ENCODE peak calls at places on chromosomes 1 and 21, in seven cellular contexts. K is Peyer's patch, U is pancreas, Z is AG04450, O is AG10803, V is keratinocyte, R is SK-N-MC. P is an unnamed sample.

GRCh38 chr1:1080122-1080753 is 6.1 kb upstream of the RNF223 start:
- DNase-seq in K (peak), U (peak), O (peak), V (no peak), Z (no peak), R (no peak), P (no peak)

GRCh38 chr1:210800301-210800700 is 333.6 kb downstream of the KCNH1 start:
- DNase-seq in V (no peak), K (no peak), R (no peak), Z (no peak), U (no peak), O (no peak), P (no peak)

GRCh38 chr1:52190500-52191252 is 48.8 kb downstream of the ZFYVE9 start:
- DNase-seq in O (no peak), K (no peak), U (no peak), V (no peak), Z (no peak), R (no peak), P (no peak)

GRCh38 chr1:45995298-45995697 is 137.1 kb downstream of the PIK3R3 start:
- DNase-seq in K (no peak), V (no peak), U (no peak), O (peak), R (no peak), Z (no peak), P (no peak)

GRCh38 chr1:156407344-156407743 is 38.3 kb downstream of the RHBG start:
- DNase-seq in O (no peak), R (no peak), K (no peak), U (no peak), Z (no peak), V (no peak), P (no peak)

GRCh38 chr1:173669491-173669941 is at the start of gene ANKRD45:
- DNase-seq in K (no peak), R (no peak), U (peak), V (no peak), O (peak), Z (no peak), P (no peak)

GRCh38 chr1:172894345-172895049 is 156.2 kb downstream of the TNFSF18 start:
- DNase-seq in U (no peak), R (no peak), K (no peak), Z (no peak), O (no peak), V (no peak), P (no peak)

GRCh38 chr1:201299968-201300367 is 16.7 kb downstream of the PKP1 start:
- DNase-seq in U (no peak), K (peak), Z (no peak), O (peak), V (no peak), R (no peak), P (no peak)

GRCh38 chr1:46166521-46167462 is 8.1 kb upstream of the TSPAN1 start:
- DNase-seq in U (no peak), O (no peak), K (peak), V (no peak), R (no peak), Z (no peak), P (no peak)

GRCh38 chr1:209546390-209547080 is 37.0 kb upstream of the CAMK1G start:
- DNase-seq in Z (no peak), K (no peak), V (no peak), R (no peak), O (no peak), U (no peak), P (no peak)

GRCh38 chr1:193285626-193286025 is 99.2 kb upstream of the B3GALT2 start:
- DNase-seq in K (no peak), Z (no peak), R (no peak), O (peak), V (no peak), U (no peak), P (no peak)

GRCh38 chr1:26315874-26316850 is 1.6 kb upstream of the CD52 start:
- DNase-seq in U (no peak), K (no peak), R (no peak), O (no peak), V (no peak), Z (no peak), P (no peak)
- H3K4me3 ChIP-seq in U (no peak), K (no peak), R (no peak), O (no peak), V (no peak), Z (no peak), P (no peak)

GRCh38 chr1:5225687-5226389 is 571.4 kb downstream of the AJAP1 start:
- DNase-seq in O (no peak), Z (no peak), U (no peak), K (no peak), R (no peak), V (no peak), P (no peak)

GRCh38 chr1:5223266-5223665 is 568.9 kb downstream of the AJAP1 start:
- DNase-seq in R (no peak), V (no peak), O (no peak), U (no peak), K (no peak), Z (no peak), P (no peak)

GRCh38 chr1:5226390-5226704 is 571.9 kb downstream of the AJAP1 start:
- DNase-seq in Z (no peak), R (no peak), K (no peak), V (no peak), O (no peak), U (no peak), P (no peak)

GRCh38 chr1:5222626-5223025 is 568.2 kb downstream of the AJAP1 start:
- DNase-seq in Z (no peak), O (no peak), V (no peak), K (no peak), R (no peak), U (no peak), P (no peak)

GRCh38 chr1:5227114-5227513 is 572.7 kb downstream of the AJAP1 start:
- DNase-seq in V (no peak), K (no peak), O (no peak), Z (no peak), U (no peak), R (no peak), P (no peak)
- H3K4me3 ChIP-seq in V (no peak), K (no peak), O (no peak), Z (no peak), U (no peak), R (no peak), P (no peak)

GRCh38 chr1:234969630-234970370 is 158.8 kb downstream of the TOMM20 start:
- DNase-seq in R (no peak), V (no peak), Z (peak), U (peak), K (peak), O (peak), P (no peak)

GRCh38 chr1:234971586-234972297 is 156.9 kb downstream of the TOMM20 start:
- DNase-seq in O (no peak), R (no peak), V (no peak), Z (no peak), U (no peak), K (peak), P (no peak)

GRCh38 chr1:234970371-234970730 is 158.3 kb downstream of the TOMM20 start:
- DNase-seq in O (no peak), Z (peak), V (no peak), U (no peak), R (no peak), K (peak), P (no peak)

GRCh38 chr1:234972411-234973191 is 156.0 kb downstream of the TOMM20 start:
- DNase-seq in U (no peak), O (peak), Z (no peak), R (no peak), K (peak), V (no peak), P (no peak)

GRCh38 chr1:234970731-234971476 is 157.7 kb downstream of the TOMM20 start:
- DNase-seq in R (no peak), O (peak), U (no peak), K (peak), Z (peak), V (no peak), P (peak)
- H3K4me3 ChIP-seq in R (no peak), O (peak), U (no peak), K (no peak), Z (peak), V (no peak), P (no peak)

DNA sequence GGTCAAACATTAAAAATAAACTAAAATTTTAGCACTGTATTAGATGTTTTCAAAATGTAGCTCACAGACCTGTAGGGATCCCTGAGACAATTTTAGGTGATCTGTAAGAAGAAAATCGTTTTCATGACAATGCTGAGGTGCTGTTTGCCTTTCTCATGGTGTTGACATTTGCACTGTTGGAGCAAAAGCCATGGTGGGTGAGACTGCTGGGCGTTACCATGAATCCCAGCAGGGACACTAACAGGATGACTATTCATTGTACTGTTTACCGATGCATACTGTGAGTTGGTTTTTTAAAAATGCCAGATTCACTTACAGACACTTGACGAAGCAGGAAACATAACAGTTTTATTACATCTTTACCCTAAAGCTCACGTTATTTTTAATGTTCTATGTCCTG is 468.5 kb downstream of the PCP4 start:
- DNase-seq in K (no peak), R (no peak), O (no peak), V (no peak), Z (no peak), U (no peak), P (no peak)
- H3K4me3 ChIP-seq in K (no peak), R (no peak), O (no peak), V (no peak), Z (no peak), U (no peak), P (no peak)

GRCh38 chr1:84603223-84603622 is 29.0 kb upstream of the CTBS start:
- DNase-seq in Z (no peak), K (no peak), V (no peak), U (no peak), R (no peak), O (peak), P (no peak)

GRCh38 chr1:84603941-84604830 is 29.9 kb upstream of the CTBS start:
- DNase-seq in O (peak), Z (no peak), U (no peak), V (peak), K (no peak), R (no peak), P (peak)

GRCh38 chr1:84600796-84601195 is 26.6 kb upstream of the CTBS start:
- DNase-seq in O (no peak), V (no peak), K (no peak), U (no peak), R (no peak), Z (no peak), P (no peak)

GRCh38 chr1:84598418-84598817 is 24.2 kb upstream of the CTBS start:
- DNase-seq in O (no peak), U (no peak), R (no peak), V (no peak), Z (no peak), K (no peak), P (no peak)

DNA sequence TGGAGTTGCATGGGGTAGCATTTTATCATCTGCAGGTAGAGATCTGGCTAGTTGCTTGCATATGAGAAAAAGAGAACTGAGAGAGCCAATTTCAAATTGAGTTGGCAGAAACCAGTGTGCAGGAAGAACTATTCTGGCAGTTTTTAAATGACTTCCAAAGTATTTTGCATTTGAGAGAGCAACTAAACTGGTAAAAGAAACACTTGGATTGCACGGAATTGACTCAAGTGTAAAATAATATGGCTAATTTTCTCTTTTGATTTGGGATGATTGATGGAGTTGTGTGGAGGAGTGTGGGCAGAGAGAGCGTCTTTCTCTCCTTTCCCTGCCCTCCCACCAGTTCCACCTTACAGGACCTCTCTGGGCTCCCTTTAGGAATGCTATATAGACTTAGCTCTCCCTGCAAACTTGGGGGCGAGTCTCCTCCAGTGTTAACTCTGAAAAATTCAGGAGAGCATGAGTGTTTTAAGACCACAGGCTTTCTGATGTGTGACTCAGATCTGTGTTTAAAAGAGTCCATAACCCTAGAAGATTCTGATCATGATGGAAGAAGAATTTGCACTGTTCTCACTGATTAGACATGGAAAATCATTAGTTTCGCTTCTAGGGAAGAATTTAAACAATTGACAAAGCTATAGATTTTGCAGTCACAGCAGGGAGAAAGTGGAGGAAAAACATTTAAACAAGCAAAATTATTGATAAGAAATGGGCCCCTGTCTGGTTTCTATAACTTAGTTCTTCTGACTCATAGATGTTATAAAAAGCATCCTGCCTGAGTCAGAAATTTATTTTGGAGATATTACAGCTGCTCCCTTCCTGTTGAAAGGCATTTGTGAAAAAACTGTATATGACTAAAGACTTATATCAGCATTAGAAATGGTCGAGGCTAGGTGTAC is 24.9 kb upstream of the CTBS start:
- DNase-seq in O (peak), U (no peak), Z (no peak), K (no peak), V (no peak), R (no peak), P (peak)
- H3K4me3 ChIP-seq in O (no peak), U (no peak), Z (peak), K (no peak), V (no peak), R (no peak), P (peak)

DNA sequence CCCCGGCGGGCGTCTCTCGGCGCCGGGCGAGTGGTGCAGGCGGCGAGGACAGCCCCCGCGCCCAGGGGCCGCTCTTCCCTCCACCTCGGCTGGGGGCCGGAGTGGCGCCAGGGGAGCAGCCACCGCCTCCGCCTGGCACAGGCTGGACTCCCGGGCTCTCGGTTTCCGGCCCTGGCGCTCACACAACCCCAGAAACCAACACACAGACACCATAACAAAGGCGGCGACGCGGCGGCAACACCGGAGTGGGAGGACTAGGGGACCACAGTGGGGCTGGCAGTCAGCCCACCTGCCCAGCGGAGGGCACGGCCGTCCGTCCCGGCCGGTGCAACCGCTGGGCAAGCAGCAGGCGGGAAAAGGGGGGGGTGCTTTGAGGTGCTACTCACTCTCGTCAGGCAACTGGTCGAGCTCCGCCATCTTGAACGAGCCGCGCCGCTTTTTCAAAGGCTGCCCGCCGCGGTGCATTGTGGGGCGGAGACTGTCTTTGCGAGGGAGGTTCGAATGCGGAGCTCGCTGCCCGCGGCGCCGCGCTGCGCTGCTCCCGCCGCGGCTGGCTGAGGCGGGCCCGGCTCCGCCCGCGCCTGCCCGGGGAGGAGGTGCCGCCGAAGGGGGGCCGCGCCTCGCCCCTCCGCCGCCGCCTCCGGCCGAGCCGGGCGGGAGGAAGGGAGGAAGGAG is at the start of gene LIN9:
- DNase-seq in Z (peak), U (peak), K (peak), V (peak), O (peak), R (peak), P (peak)
- H3K4me3 ChIP-seq in Z (peak), U (peak), K (peak), V (peak), O (peak), R (peak), P (peak)

GRCh38 chr1:19309123-19309813 is 2.7 kb downstream of the AKR7A2 start:
- DNase-seq in R (no peak), V (no peak), Z (peak), O (peak), U (no peak), K (peak), P (no peak)

GRCh38 chr1:19307804-19308508 is 4.0 kb downstream of the AKR7A2 start:
- DNase-seq in K (peak), O (no peak), Z (no peak), R (no peak), V (no peak), U (no peak), P (no peak)

GRCh38 chr1:19308509-19308907 is 3.4 kb downstream of the AKR7A2 start:
- DNase-seq in K (no peak), V (no peak), U (no peak), R (no peak), O (no peak), Z (no peak), P (no peak)

GRCh38 chr1:19306941-19307340 is 5.0 kb downstream of the AKR7A2 start:
- DNase-seq in R (no peak), U (no peak), Z (no peak), O (no peak), V (no peak), K (peak), P (no peak)

DNA sequence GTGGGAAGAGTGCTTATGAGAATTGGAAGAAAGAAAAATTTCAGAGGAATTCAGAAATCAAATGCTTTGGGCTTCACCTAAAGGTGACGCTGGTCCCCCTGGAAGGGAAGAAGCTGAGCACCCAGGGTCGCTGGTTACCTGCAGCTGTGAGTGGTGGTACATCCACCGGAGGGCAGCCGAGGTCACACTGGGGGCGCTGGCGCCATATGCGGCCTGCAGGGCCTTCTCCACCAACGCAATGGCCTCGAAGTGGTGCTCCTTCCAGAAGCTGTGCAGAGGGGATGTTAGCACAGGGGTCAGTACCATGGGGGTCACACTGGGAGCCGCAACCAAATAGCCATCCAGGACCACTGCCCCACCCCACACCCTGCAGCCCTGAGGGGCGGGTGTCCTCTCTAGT is 6.1 kb downstream of the AKR7A2 start:
- DNase-seq in O (no peak), V (no peak), U (no peak), Z (no peak), R (no peak), K (peak), P (no peak)
- H3K4me3 ChIP-seq in O (no peak), V (no peak), U (no peak), Z (no peak), R (no peak), K (no peak), P (no peak)

DNA sequence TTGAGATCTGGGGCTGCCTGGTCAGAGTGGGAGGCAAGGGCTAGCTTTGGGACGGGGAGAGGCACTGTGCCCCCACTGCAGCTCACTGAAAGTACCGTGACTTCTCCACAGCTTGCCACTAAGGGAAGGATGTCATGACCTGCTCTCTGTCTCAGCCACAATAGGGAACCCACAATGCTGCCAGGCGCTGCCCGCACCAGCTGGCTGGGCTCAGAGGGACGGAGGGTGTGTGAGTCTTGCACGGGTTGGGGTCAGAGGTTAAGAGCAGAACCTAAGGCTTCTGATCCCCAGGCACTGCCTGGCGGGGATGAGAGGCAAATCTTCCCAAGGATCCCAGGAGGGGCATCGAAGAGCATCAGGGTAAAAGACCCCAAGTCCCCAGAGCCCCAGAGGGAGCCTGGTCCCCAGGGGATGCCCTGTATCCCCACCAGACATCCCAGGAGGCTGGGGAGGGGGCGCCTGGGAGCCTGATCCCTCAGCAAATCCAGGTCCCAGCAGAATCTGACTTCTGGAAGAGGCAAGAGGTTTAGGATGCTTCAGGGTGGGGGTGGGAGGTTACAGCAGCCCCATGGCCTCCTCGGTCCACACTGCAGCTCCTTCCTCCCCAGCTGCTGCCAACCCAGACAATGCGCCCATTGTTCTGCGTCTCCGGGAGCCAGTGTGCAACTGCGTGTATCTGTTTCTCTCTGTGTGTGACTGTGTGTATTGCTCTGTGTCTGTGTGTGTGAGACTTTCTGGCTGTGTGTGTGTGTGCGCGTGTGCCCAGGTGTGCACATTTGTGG is 2.0 kb upstream of the MARCKSL1 start:
- DNase-seq in O (no peak), R (no peak), V (no peak), K (peak), U (no peak), Z (no peak), P (no peak)
- H3K4me3 ChIP-seq in O (no peak), R (no peak), V (no peak), K (no peak), U (no peak), Z (no peak), P (no peak)

GRCh38 chr1:93081716-93082115 is 2.6 kb downstream of the MTF2 start:
- DNase-seq in U (no peak), V (peak), O (peak), K (no peak), Z (peak), R (peak), P (peak)
- H3K4me3 ChIP-seq in U (no peak), V (no peak), O (peak), K (no peak), Z (peak), R (peak), P (no peak)